ENCODE peak calls at places on chromosomes 4 and X, in ten cellular contexts. R is neural crest cell; U is left colon; S is HEK293T; V is activated CD4-positive, alpha-beta T cell treated with anti-CD3 and anti-CD28 coated beads, Interleukin-2, amount 10 ng/mL, durations not matched to agents 7 days and 5 days; J is fibroblast of mammary gland; H is D341Med; I is cardiac fibroblast; B is RKO; D is activated effector memory CD4-positive, alpha-beta T cell treated with Interleukin-2 at 50 U/mL for 16 hours. G is an unnamed sample.
A peak's percentile ranks its signal among the peaks of the same experiment; 100 is the strongest.

GRCh38 chrX:153781428-153782047 is 697 bp downstream of the SRPK3 start:
- DNase-seq in R (no peak), U (no peak), S (no peak), V (no peak), J (no peak), H (no peak), I (no peak), B (no peak), D (no peak), G (no peak)

GRCh38 chrX:101040197-101040596 is 11.7 kb downstream of the TRMT2B start:
- DNase-seq in R (no peak), U (no peak), S (no peak), V (no peak), J (peak; percentile 50), H (no peak), I (no peak), B (no peak), D (no peak), G (peak; percentile 6)

GRCh38 chr4:184310171-184310567 is 92.5 kb upstream of the ENPP6 start:
- DNase-seq in R (no peak), U (peak; percentile 64), S (no peak), V (peak; percentile 51), J (no peak), H (no peak), I (no peak), B (no peak), D (peak; percentile 44), G (peak; percentile 17)

GRCh38 chr4:8048856-8049686 is 109.4 kb upstream of the AFAP1 start:
- DNase-seq in R (no peak), U (no peak), S (no peak), V (no peak), J (no peak), H (no peak), I (no peak), B (no peak), D (no peak), G (no peak)

GRCh38 chr4:2570036-2570435 is 33.6 kb downstream of the FAM193A start:
- DNase-seq in R (no peak), U (no peak), S (no peak), V (no peak), J (no peak), H (no peak), I (no peak), B (no peak), D (no peak), G (no peak)

GRCh38 chr4:137390707-137391106 is 141.6 kb downstream of the PCDH18 start:
- DNase-seq in R (no peak), U (no peak), S (no peak), V (no peak), J (peak; percentile 86), H (no peak), I (peak; percentile 72), B (no peak), D (no peak), G (peak; percentile 92)

GRCh38 chr4:14383652-14384051 is 618.6 kb upstream of the CPEB2 start:
- DNase-seq in R (no peak), U (no peak), S (no peak), V (no peak), J (no peak), H (no peak), I (no peak), B (no peak), D (no peak), G (no peak)

GRCh38 chr4:10371869-10372471 is 85.3 kb downstream of the ZNF518B start:
- DNase-seq in R (no peak), U (no peak), S (no peak), V (no peak), J (no peak), H (no peak), I (peak; percentile 29), B (no peak), D (no peak), G (peak; percentile 38)

GRCh38 chr4:147727476-147728028 is 4.3 kb upstream of the ARHGAP10 start:
- DNase-seq in R (no peak), U (no peak), S (no peak), V (no peak), J (no peak), H (no peak), I (no peak), B (no peak), D (no peak), G (no peak)